ENCODE peak calls at places on chromosomes 4 and X, in five cellular contexts. D is cardiac fibroblast, G is NCI-H774, T is AML-193, C is Kasumi-1. Y is an unnamed sample.
A peak's percentile ranks its signal among the peaks of the same experiment; 100 is the strongest.

GRCh38 chrX:147803948-147804347 is 107.8 kb upstream of the FMR1 start:
- DNase-seq in T (peak; percentile 4), D (no peak), C (peak; percentile 52), G (no peak), Y (no peak)

GRCh38 chrX:154083134-154083517 is 14.4 kb downstream of the MECP2 start:
- DNase-seq in G (no peak), T (no peak), C (no peak), D (peak; percentile 55), Y (no peak)

GRCh38 chrX:134544614-134545255 is 84.8 kb downstream of the HPRT1 start:
- DNase-seq in T (no peak), G (no peak), C (no peak), D (no peak), Y (no peak)

GRCh38 chr4:103197765-103198110 is 405 bp downstream of the CENPE start:
- DNase-seq in C (peak; percentile 44), T (no peak), G (no peak), D (no peak), Y (peak; percentile 5)

GRCh38 chr4:123554819-123555499 is 158.4 kb downstream of the SPRY1 start:
- DNase-seq in T (no peak), G (no peak), C (peak; percentile 29), D (no peak), Y (no peak)

GRCh38 chr4:85153221-85153620 is 186.7 kb upstream of the WDFY3 start:
- DNase-seq in C (no peak), T (no peak), D (peak; percentile 55), G (no peak), Y (no peak)

GRCh38 chr4:164368894-164369293 is 385.0 kb upstream of the SMIM31 start:
- DNase-seq in C (no peak), D (no peak), T (no peak), G (no peak), Y (no peak)

GRCh38 chrX:440636-441035 is 53.9 kb upstream of the PPP2R3B start:
- DNase-seq in T (no peak), G (no peak), C (no peak), D (no peak), Y (no peak)

GRCh38 chr4:113502883-113503282 is 258.7 kb downstream of the CAMK2D start:
- DNase-seq in C (no peak), G (no peak), T (no peak), D (no peak), Y (no peak)

GRCh38 chr4:119517361-119518229 is 111.0 kb downstream of the PDE5A start:
- DNase-seq in C (no peak), D (peak; percentile 57), T (no peak), G (no peak), Y (no peak)

GRCh38 chrX:1112321-1112720 is 100.1 kb downstream of the CRLF2 start:
- DNase-seq in D (no peak), G (no peak), C (no peak), T (no peak), Y (no peak)

GRCh38 chr4:123825596-123826291 is 429.1 kb downstream of the SPRY1 start:
- DNase-seq in C (no peak), G (no peak), D (peak; percentile 49), T (no peak), Y (no peak)

GRCh38 chr4:96301727-96302126 is 461.8 kb downstream of the PDHA2 start:
- DNase-seq in C (no peak), T (no peak), D (no peak), G (no peak), Y (no peak)

GRCh38 chr4:184028571-184028996 is 123.5 kb downstream of the STOX2 start:
- DNase-seq in G (no peak), D (no peak), C (peak; percentile 65), T (peak; percentile 30), Y (no peak)

GRCh38 chr4:152708361-152708760 is 28.6 kb upstream of the TMEM154 start:
- DNase-seq in T (no peak), G (no peak), C (no peak), D (no peak), Y (no peak)

GRCh38 chr4:76689079-76689817 is 208.7 kb downstream of the SOWAHB start:
- DNase-seq in C (no peak), D (peak; percentile 42), G (peak; percentile 48), T (no peak), Y (no peak)

GRCh38 chr4:181688416-181688815 is 554.8 kb upstream of the TENM3 start:
- DNase-seq in G (no peak), T (no peak), D (no peak), C (no peak), Y (no peak)

GRCh38 chr4:86895692-86896488 is 3.7 kb upstream of the C4orf36 start:
- DNase-seq in C (peak; percentile 88), T (peak; percentile 78), D (peak; percentile 84), G (peak; percentile 13), Y (no peak)

GRCh38 chr4:28469387-28469786 is 1608.7 kb downstream of the STIM2 start:
- DNase-seq in C (no peak), G (no peak), D (no peak), T (no peak), Y (no peak)

GRCh38 chr4:149176019-149176418 is 639.6 kb downstream of the IQCM start:
- DNase-seq in C (no peak), G (no peak), D (no peak), T (no peak), Y (no peak)

GRCh38 chr4:112147697-112148096 is 2.4 kb downstream of the FAM241A start:
- DNase-seq in G (no peak), T (no peak), D (peak; percentile 59), C (no peak), Y (no peak)

GRCh38 chrX:13093489-13094140 is 49.2 kb upstream of the FAM9C start:
- DNase-seq in D (no peak), T (no peak), C (no peak), G (no peak), Y (no peak)

GRCh38 chr4:87811977-87812376 is 12.6 kb downstream of the IBSP start:
- DNase-seq in D (no peak), T (no peak), G (no peak), C (no peak), Y (no peak)

GRCh38 chr4:118939169-118939779 is 50.6 kb downstream of the SYNPO2 start:
- DNase-seq in T (no peak), G (no peak), C (no peak), D (no peak), Y (no peak)

GRCh38 chr4:91113130-91113706 is 986.0 kb downstream of the CCSER1 start:
- DNase-seq in T (no peak), G (peak; percentile 16), C (peak; percentile 43), D (peak; percentile 51), Y (peak; percentile 50)

GRCh38 chr4:27490747-27491146 is 630.1 kb downstream of the STIM2 start:
- DNase-seq in T (no peak), G (no peak), C (no peak), D (no peak), Y (no peak)